ENCODE peak calls at places on chromosomes 2 and 18, in four cellular contexts. Y, R, V and B are unnamed samples.

GRCh38 chr2:67865871-67866386 is 196.9 kb downstream of the C1D start:
- DNase-seq in R (no peak), Y (no peak), V (no peak), B (no peak)

GRCh38 chr2:58130238-58130637 is 83.6 kb downstream of the VRK2 start:
- DNase-seq in Y (no peak), R (no peak), V (no peak), B (no peak)

GRCh38 chr2:41832218-41832617 is 215.6 kb upstream of the PKDCC start:
- DNase-seq in R (no peak), V (no peak), Y (no peak), B (no peak)

GRCh38 chr2:26112201-26112600 is 60.7 kb upstream of the GAREM2 start:
- DNase-seq in Y (no peak), R (no peak), V (no peak), B (no peak)

GRCh38 chr2:129910446-129911362 is 68.8 kb upstream of the RAB6C start:
- DNase-seq in Y (no peak), V (no peak), R (no peak), B (no peak)

GRCh38 chr2:19796036-19796703 is 105.6 kb downstream of the TTC32 start:
- DNase-seq in V (no peak), R (no peak), Y (no peak), B (no peak)

GRCh38 chr2:48346124-48346536 is 183.8 kb upstream of the STON1 start:
- DNase-seq in Y (no peak), R (no peak), V (peak), B (no peak)

GRCh38 chr2:206452242-206452641 is 8.9 kb downstream of the ADAM23 start:
- DNase-seq in V (no peak), R (no peak), Y (no peak), B (peak)

GRCh38 chr2:22340711-22341110 is 1044.3 kb upstream of the KLHL29 start:
- DNase-seq in Y (no peak), V (no peak), R (no peak), B (no peak)

GRCh38 chr2:219522111-219523030 is 8.1 kb downstream of the ASIC4 start:
- DNase-seq in R (no peak), Y (no peak), V (peak), B (no peak)

GRCh38 chr2:46555011-46555410 is 75.6 kb downstream of the TMEM247 start:
- DNase-seq in V (peak), Y (no peak), R (no peak), B (no peak)

GRCh38 chr2:6524678-6525367 is 340.9 kb downstream of the CMPK2 start:
- DNase-seq in Y (no peak), V (no peak), R (no peak), B (no peak)

GRCh38 chr2:163657257-163657656 is 78.6 kb downstream of the FIGN start:
- DNase-seq in R (no peak), V (no peak), Y (no peak), B (no peak)

GRCh38 chr18:37483984-37484892 is 81.4 kb downstream of the CELF4 start:
- DNase-seq in R (no peak), Y (no peak), V (no peak), B (no peak)

GRCh38 chr2:69563021-69563420 is 80.5 kb downstream of the AAK1 start:
- DNase-seq in R (no peak), V (no peak), Y (no peak), B (no peak)

GRCh38 chr2:144516417-144516980 is 3.4 kb downstream of the ZEB2 start:
- DNase-seq in R (no peak), Y (no peak), V (peak), B (no peak)

GRCh38 chr2:195486987-195487644 is 169.9 kb upstream of the SLC39A10 start:
- DNase-seq in V (peak), R (peak), Y (no peak), B (no peak)
- TF ChIP-seq SPI1 in V (no peak), R (no peak), Y (no peak), B (no peak)

DNA sequence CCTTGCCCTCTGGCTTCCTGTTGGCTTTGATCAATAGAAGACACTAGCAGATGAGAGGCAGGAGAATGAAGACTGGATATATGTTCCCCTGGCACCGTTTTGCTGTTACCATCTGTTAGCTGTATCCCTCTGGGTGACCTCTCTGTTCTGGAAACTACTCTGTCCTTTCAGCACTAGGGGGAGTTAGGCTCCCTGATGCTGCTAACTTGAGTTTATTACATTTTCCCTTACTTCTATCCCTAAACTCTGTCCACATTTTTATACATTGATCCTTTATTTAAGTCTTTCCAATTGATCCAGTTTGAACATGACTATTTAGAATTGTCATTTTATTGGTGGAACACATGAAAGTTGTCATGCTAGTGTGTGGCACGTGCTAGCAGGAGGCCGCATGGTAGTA is 1014.3 kb upstream of the CDH2 start:
- DNase-seq in V (no peak), Y (no peak), R (no peak), B (no peak)
- TF ChIP-seq SPI1 in V (no peak), Y (no peak), R (no peak), B (no peak)

GRCh38 chr2:106065983-106066826 is 127.9 kb downstream of the UXS1 start:
- DNase-seq in Y (no peak), R (no peak), V (no peak), B (no peak)
- TF ChIP-seq SPI1 in Y (no peak), R (no peak), V (no peak), B (no peak)

DNA sequence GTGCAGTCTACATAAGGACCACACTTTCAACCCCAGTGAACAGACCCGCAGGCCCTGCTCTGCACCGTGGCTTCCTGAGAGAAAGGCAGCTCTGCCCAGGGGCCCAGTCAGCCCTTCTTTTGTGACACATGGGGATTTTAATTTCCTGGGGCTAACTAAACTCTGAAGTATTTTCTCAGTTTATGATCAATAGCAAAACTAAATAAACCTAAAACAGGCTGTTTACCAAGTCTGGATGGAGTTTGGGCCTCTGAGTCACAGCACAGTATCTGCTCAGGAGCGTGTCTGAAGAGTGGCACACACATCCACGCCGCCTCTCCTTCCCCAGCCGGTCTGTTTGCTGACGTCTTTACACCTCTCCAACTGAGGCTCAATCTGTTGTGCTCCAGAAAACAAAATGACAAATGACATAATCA is 72.3 kb downstream of the LDLRAD4 start:
- DNase-seq in V (no peak), Y (no peak), R (no peak), B (no peak)
- TF ChIP-seq SPI1 in V (no peak), Y (no peak), R (no peak), B (no peak)

GRCh38 chr2:34178482-34178881 is 579.4 kb upstream of the FAM98A start:
- DNase-seq in R (no peak), Y (no peak), V (no peak), B (no peak)

GRCh38 chr2:34176693-34177092 is 577.6 kb upstream of the FAM98A start:
- DNase-seq in V (no peak), R (no peak), Y (no peak), B (no peak)
- TF ChIP-seq SPI1 in V (no peak), R (no peak), Y (no peak), B (no peak)

GRCh38 chr18:63148449-63149199 is 170.9 kb downstream of the BCL2 start:
- DNase-seq in V (no peak), R (no peak), Y (no peak), B (no peak)

GRCh38 chr18:63149200-63149587 is 170.4 kb downstream of the BCL2 start:
- DNase-seq in Y (no peak), R (no peak), V (no peak), B (no peak)

GRCh38 chr18:63147973-63148372 is 171.6 kb downstream of the BCL2 start:
- DNase-seq in V (no peak), Y (no peak), R (no peak), B (no peak)

GRCh38 chr18:63146185-63146584 is 173.4 kb downstream of the BCL2 start:
- DNase-seq in R (no peak), Y (no peak), V (no peak), B (no peak)

DNA sequence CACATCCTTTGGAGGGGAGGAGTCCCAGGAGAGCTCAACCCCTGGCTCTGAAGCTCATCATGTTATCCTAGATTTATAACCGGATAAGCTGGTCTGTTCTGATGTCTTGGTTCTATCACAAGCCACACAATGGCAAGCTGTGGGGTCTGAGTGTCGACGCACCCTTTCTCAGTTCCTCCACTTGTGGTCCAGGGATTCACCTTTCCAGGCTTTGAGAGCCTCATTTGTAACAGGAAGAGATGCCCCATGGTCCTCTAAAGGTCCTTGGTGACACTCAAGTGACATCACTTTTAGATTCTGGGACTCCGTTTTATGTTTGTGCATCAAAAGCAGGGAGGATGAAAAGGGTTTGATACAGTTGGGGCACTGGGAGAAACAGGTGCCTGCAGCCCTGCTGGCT is 172.6 kb downstream of the BCL2 start:
- DNase-seq in R (no peak), Y (no peak), V (no peak), B (no peak)
- TF ChIP-seq SPI1 in R (no peak), Y (peak), V (no peak), B (peak)

GRCh38 chr2:150280255-150280654 is 207.2 kb downstream of the RND3 start:
- DNase-seq in Y (no peak), V (no peak), R (no peak), B (no peak)
- TF ChIP-seq SPI1 in Y (no peak), V (no peak), R (no peak), B (no peak)

GRCh38 chr18:22933958-22934423 is 863 bp downstream of the RBBP8 start:
- DNase-seq in V (no peak), R (no peak), Y (no peak), B (peak)
- TF ChIP-seq SPI1 in V (no peak), R (no peak), Y (no peak), B (no peak)

GRCh38 chr18:78999939-79000338 is 20.3 kb downstream of the SALL3 start:
- DNase-seq in V (no peak), R (no peak), Y (no peak), B (no peak)
- TF ChIP-seq SPI1 in V (no peak), R (no peak), Y (no peak), B (no peak)

GRCh38 chr2:147862859-147863516 is 18.2 kb downstream of the ACVR2A start:
- DNase-seq in Y (no peak), R (no peak), V (no peak), B (no peak)

GRCh38 chr2:147863835-147864234 is 19.0 kb downstream of the ACVR2A start:
- DNase-seq in R (no peak), Y (no peak), V (no peak), B (no peak)

GRCh38 chr2:147855977-147856376 is 11.1 kb downstream of the ACVR2A start:
- DNase-seq in Y (no peak), V (no peak), R (no peak), B (no peak)

GRCh38 chr2:147855316-147855715 is 10.5 kb downstream of the ACVR2A start:
- DNase-seq in R (no peak), Y (no peak), V (no peak), B (no peak)

GRCh38 chr2:147860009-147860408 is 15.2 kb downstream of the ACVR2A start:
- DNase-seq in R (no peak), V (no peak), Y (no peak), B (no peak)
- TF ChIP-seq SPI1 in R (no peak), V (no peak), Y (no peak), B (no peak)